ENCODE peak calls at places on chromosomes 5 and 9, in six cellular contexts. V is A549; Z is CD4-positive, CD25-positive, alpha-beta regulatory T cell; M is HCT116; C is GM23248; P is body of pancreas. K is an unnamed sample. For H3K4me1, the result is how much of the 10 kb centered on the place peaks cover.

GRCh38 chr5:66958984-66959641 is 237.5 kb downstream of the CD180 start:
- DNase-seq in V (peak), Z (no peak), M (no peak), C (peak), P (peak), K (peak)

GRCh38 chr5:126805108-126805507 is 28.2 kb downstream of the LMNB1 start:
- DNase-seq in V (no peak), Z (no peak), M (no peak), C (peak), P (no peak), K (no peak)

GRCh38 chr5:52922384-52922783 is 66.8 kb upstream of the ITGA2 start:
- DNase-seq in V (peak), Z (no peak), M (peak), C (peak), P (no peak), K (no peak)

GRCh38 chr5:143860211-143860610 is 48.2 kb downstream of the HMHB1 start:
- DNase-seq in V (no peak), Z (no peak), M (no peak), C (no peak), P (no peak), K (no peak)

GRCh38 chr9:134374301-134375010 is 48.2 kb downstream of the RXRA start:
- DNase-seq in V (no peak), Z (no peak), M (no peak), C (no peak), P (peak), K (no peak)

GRCh38 chr9:128863647-128864046 is 18.1 kb downstream of the KYAT1 start:
- DNase-seq in V (peak), Z (peak), M (peak), C (peak), P (peak), K (peak)

GRCh38 chr9:116951588-116952433 is 264.7 kb downstream of the TRIM32 start:
- DNase-seq in V (peak), Z (no peak), M (no peak), C (peak), P (no peak), K (no peak)

GRCh38 chr5:129046151-129046550 is 48.4 kb upstream of the ISOC1 start:
- DNase-seq in V (no peak), Z (no peak), M (no peak), C (no peak), P (no peak), K (no peak)

GRCh38 chr5:76475358-76475757 is 72.3 kb downstream of the IQGAP2 start:
- DNase-seq in V (no peak), Z (no peak), M (no peak), C (no peak), P (no peak), K (no peak)

GRCh38 chr9:127122176-127123151 is at the start of gene ANGPTL2:
- DNase-seq in V (no peak), Z (no peak), M (no peak), C (peak), P (peak), K (no peak)

GRCh38 chr5:33235304-33235703 is 205.5 kb upstream of the TARS1 start:
- DNase-seq in V (no peak), Z (no peak), M (no peak), C (no peak), P (no peak), K (no peak)

GRCh38 chr5:78979117-78979742 is 5.9 kb downstream of the ARSB start:
- DNase-seq in V (no peak), Z (no peak), M (no peak), C (no peak), P (no peak), K (no peak)

GRCh38 chr9:135281151-135281550 is 193.7 kb downstream of the OLFM1 start:
- DNase-seq in V (no peak), Z (no peak), M (no peak), C (no peak), P (no peak), K (no peak)

GRCh38 chr5:37771731-37772130 is 68.1 kb downstream of the GDNF start:
- DNase-seq in V (no peak), Z (no peak), M (no peak), C (peak), P (no peak), K (no peak)

GRCh38 chr9:4069457-4070162 is 230.3 kb downstream of the GLIS3 start:
- DNase-seq in V (no peak), Z (no peak), M (no peak), C (no peak), P (no peak), K (no peak)

GRCh38 chr5:177023247-177023703 is 779 bp downstream of the ZNF346 start:
- DNase-seq in V (no peak), Z (no peak), M (no peak), C (peak), P (no peak), K (no peak)

GRCh38 chr9:14317667-14318255 is 3.8 kb upstream of the NFIB start:
- DNase-seq in V (no peak), Z (no peak), M (no peak), C (no peak), P (no peak), K (no peak)

GRCh38 chr9:129509508-129509907 is 111.4 kb downstream of the C9orf50 start:
- DNase-seq in V (peak), Z (no peak), M (no peak), C (peak), P (no peak), K (no peak)

GRCh38 chr5:168895295-168896019 is 316.3 kb upstream of the PANK3 start:
- DNase-seq in V (no peak), Z (no peak), M (no peak), C (no peak), P (no peak), K (no peak)

GRCh38 chr5:21862986-21863385 is 990.2 kb downstream of the CDH12 start:
- DNase-seq in V (no peak), Z (no peak), M (no peak), C (no peak), P (no peak), K (no peak)

GRCh38 chr5:12794476-12795332 is 890.5 kb upstream of the CTNND2 start:
- DNase-seq in V (no peak), Z (no peak), M (no peak), C (no peak), P (no peak), K (no peak)

GRCh38 chr5:93320920-93321319 is 260.1 kb downstream of the NR2F1-AS1 start:
- DNase-seq in V (no peak), Z (no peak), M (no peak), C (no peak), P (no peak), K (peak)

GRCh38 chr5:168836603-168837245 is 257.6 kb upstream of the PANK3 start:
- DNase-seq in V (no peak), Z (no peak), M (no peak), C (no peak), P (no peak), K (no peak)

GRCh38 chr9:97875111-97875510 is 22.1 kb downstream of the FOXE1 start:
- DNase-seq in V (no peak), Z (no peak), M (no peak), C (no peak), P (no peak), K (no peak)

GRCh38 chr5:147573171-147573570 is 63.3 kb upstream of the DPYSL3 start:
- DNase-seq in V (no peak), Z (no peak), M (no peak), C (no peak), P (no peak), K (no peak)

GRCh38 chr5:41057231-41057630 is 13.9 kb downstream of the MROH2B start:
- DNase-seq in V (no peak), Z (no peak), M (no peak), C (no peak), P (no peak), K (no peak)

GRCh38 chr9:77907581-77907980 is 124.0 kb downstream of the GNAQ start:
- DNase-seq in V (no peak), Z (no peak), M (no peak), C (peak), P (no peak), K (no peak)

GRCh38 chr9:38108326-38108725 is 39.3 kb upstream of the SHB start:
- DNase-seq in V (no peak), Z (no peak), M (no peak), C (no peak), P (peak), K (no peak)

GRCh38 chr9:69317894-69318293 is 7.1 kb upstream of the ENTREP1 start:
- DNase-seq in V (no peak), Z (no peak), M (no peak), C (no peak), P (no peak), K (no peak)

DNA sequence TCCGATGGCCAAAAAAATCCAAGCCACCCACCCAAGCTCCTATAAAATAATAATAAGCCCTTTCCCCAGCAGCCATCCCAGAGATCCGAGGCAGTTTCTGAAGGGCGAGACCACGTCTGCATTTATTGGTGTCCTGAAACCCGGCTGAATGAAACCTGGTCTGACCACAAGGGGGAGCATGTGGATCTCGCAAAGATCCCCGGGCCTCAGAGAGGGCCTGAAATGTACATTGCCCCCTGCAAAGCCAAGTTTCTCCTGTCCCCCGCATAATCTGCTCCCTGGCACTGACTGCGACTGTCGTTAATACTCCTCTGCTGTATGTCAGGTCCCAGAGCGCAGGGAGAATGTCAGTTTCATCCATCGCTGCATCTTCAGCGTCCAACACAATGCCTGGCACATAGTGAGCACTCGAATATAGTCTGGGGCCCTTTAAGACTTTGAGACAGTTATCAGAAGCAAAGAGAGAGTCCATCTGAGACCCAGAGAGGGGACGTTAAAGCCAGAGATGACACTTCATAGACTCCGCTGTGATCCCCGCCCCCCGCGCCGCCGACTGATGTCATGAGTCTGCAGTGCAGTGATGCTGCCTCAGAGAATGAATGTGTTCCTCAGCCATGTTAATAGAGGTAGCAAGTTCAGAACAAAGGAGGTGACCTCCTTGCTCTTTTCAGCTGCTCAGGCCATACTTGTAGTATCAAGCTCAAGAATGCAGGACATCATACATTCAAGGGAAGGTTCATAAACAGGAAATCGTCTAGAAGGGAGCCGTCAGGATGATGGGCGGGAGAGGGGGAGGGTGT is 74.5 kb upstream of the BARHL1 start:
- DNase-seq in V (peak), Z (peak), M (peak), C (peak), P (peak), K (peak)
- H3K4me1 ChIP-seq in V (under half), Z (under half), M (under half), C (under half), P (under half), K (under half)

GRCh38 chr5:173498871-173499470 is 117.5 kb downstream of the BOD1 start:
- DNase-seq in V (no peak), Z (no peak), M (no peak), C (no peak), P (no peak), K (no peak)
- H3K4me1 ChIP-seq in V (under half), Z (under half), M (under half), C (under half), P (half or more), K (under half)

DNA sequence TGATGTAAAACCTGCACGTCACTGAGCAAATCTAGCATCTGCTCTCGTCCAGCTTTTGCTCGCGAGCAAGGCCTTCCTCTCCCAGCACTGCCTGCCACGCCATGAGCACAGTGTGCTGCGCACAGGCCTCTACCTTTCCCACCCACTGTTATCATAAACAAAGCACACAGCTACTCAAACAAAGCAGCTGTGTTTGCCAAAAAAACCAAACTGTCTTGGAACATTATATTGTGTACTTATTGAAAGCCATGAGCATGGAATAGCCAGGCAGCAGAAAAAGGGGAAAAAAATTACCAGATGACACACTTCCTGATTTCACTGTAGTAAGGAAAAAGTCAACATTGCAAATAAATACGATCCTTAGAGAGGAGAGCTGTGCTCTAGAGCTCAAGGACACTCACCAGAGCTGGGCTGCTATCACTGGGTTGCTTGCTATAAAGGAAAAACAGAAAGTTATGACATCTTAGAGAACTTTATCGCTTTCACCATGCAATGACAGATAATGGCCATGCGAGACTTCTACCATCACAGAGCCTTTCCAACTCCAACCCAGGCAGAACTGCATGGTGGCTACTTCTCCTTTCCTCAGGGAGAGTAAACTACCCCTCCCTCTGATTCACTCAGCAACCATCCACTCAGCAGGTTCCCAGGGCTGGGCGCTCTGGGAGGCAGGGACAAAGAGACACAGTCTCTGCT is 69.6 kb downstream of the EPB41L4B start:
- DNase-seq in V (peak), Z (no peak), M (no peak), C (peak), P (peak), K (no peak)
- H3K4me1 ChIP-seq in V (half or more), Z (under half), M (under half), C (under half), P (half or more), K (under half)

DNA sequence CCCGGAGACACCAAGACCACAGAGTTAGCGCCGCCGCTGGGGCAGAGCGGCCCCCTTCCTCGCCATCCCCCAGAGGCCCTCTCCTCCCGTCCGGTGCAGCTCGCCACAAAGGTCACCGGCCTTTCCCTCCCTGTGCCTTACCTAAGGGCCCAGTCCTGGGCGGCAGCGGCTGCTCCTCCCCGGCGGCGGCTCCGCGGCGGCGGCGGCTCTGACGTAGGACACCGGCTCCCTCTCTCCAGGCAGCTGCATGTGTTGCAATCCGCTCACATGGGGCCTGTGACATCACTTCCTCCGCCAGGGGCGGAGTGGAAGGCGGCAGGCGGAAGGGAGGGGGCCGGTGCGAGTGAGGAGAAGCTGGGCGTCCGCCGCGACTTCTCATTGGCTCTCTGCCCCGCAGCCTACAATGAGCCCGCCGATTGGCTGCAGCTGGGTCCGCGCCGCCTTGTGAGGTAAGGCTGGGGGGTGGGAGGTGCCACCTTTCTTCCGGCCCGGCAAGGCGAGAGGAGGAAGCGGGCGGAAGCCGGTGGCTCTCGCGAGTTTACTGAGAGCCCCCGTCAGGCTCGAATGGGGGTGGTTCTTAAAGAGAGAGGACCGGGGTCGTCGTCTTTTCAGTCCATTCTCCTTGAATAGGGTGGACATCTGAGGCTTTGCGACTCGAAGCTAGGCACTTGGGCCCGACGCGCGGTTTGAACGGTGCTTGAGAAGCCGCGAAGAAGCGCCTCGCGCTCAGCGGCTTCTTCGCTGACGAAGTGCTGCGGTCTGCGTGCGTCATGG is at the start of gene ETF1:
- DNase-seq in V (peak), Z (peak), M (peak), C (peak), P (peak), K (peak)
- H3K4me1 ChIP-seq in V (under half), Z (half or more), M (under half), C (half or more), P (half or more), K (under half)

GRCh38 chr5:139592289-139592688 is 31.1 kb downstream of the UBE2D2 start:
- DNase-seq in V (no peak), Z (no peak), M (no peak), C (no peak), P (no peak), K (peak)
- H3K4me1 ChIP-seq in V (under half), Z (under half), M (under half), C (under half), P (under half), K (under half)

GRCh38 chr5:163506726-163507125 is 1.3 kb downstream of the MAT2B start:
- DNase-seq in V (no peak), Z (no peak), M (no peak), C (peak), P (no peak), K (no peak)
- H3K4me1 ChIP-seq in V (under half), Z (half or more), M (under half), C (under half), P (under half), K (under half)